ENCODE peak calls at places on chromosomes 6 and 20, in four cellular contexts. J, M, F and K are unnamed samples.
A peak's percentile ranks its signal among the peaks of the same experiment; 100 is the strongest.

GRCh38 chr20:17897566-17898307 is 70.9 kb downstream of the SNX5 start:
- DNase-seq in J (no peak), M (no peak), F (no peak), K (no peak)

GRCh38 chr6:142474446-142475289 is 172.9 kb downstream of the ADGRG6 start:
- DNase-seq in J (no peak), M (no peak), F (no peak), K (no peak)

GRCh38 chr6:25958700-25959162 is 3.9 kb upstream of the TRIM38 start:
- DNase-seq in J (no peak), M (no peak), F (no peak), K (no peak)

GRCh38 chr6:106134087-106134770 is 48.1 kb downstream of the PRDM1 start:
- DNase-seq in J (no peak), M (no peak), F (no peak), K (no peak)

GRCh38 chr6:106199998-106200397 is 113.9 kb downstream of the PRDM1 start:
- DNase-seq in J (no peak), M (no peak), F (no peak), K (no peak)

GRCh38 chr20:48338717-48339116 is 489.1 kb downstream of the PREX1 start:
- DNase-seq in J (no peak), M (no peak), F (no peak), K (no peak)

GRCh38 chr20:48739395-48740268 is 88.2 kb downstream of the PREX1 start:
- DNase-seq in J (no peak), M (no peak), F (no peak), K (peak; percentile 20)

GRCh38 chr20:57065646-57066045 is 200.8 kb downstream of the BMP7 start:
- DNase-seq in J (no peak), M (no peak), F (no peak), K (no peak)